ENCODE peak calls at places on chromosome 18, in seven cellular contexts. J is brain microvascular endothelial cell; L is transverse colon; G is CD8-positive, alpha-beta memory T cell; F is foreskin fibroblast; Q is prostate gland; M is mesendoderm. Y is an unnamed sample.

GRCh38 chr18:34158881-34159690 is 65.6 kb downstream of the NOL4 start:
- DNase-seq in J (peak; percentile 4), L (no peak), G (no peak), F (peak; percentile 1), Q (no peak), M (peak; percentile 95), Y (no peak)

GRCh38 chr18:70423120-70423519 is 134.3 kb downstream of the SOCS6 start:
- DNase-seq in J (no peak), L (peak; percentile 16), G (no peak), F (no peak), Q (no peak), M (no peak), Y (no peak)

GRCh38 chr18:50879302-50880107 is 587 bp downstream of the ME2 start:
- DNase-seq in J (peak; percentile 42), L (peak; percentile 41), G (peak; percentile 24), F (peak; percentile 26), Q (peak; percentile 25), M (peak; percentile 69), Y (no peak)

GRCh38 chr18:50563376-50563775 is 3.5 kb downstream of the MAPK4 start:
- DNase-seq in J (no peak), L (no peak), G (no peak), F (no peak), Q (no peak), M (peak; percentile 80), Y (no peak)

GRCh38 chr18:44715245-44715644 is 34.6 kb downstream of the SETBP1 start:
- DNase-seq in J (no peak), L (peak; percentile 47), G (no peak), F (peak; percentile 90), Q (peak; percentile 68), M (peak; percentile 69), Y (no peak)

GRCh38 chr18:79507546-79508480 is 112.1 kb downstream of the NFATC1 start:
- DNase-seq in J (peak; percentile 28), L (peak; percentile 60), G (no peak), F (peak; percentile 51), Q (peak; percentile 72), M (no peak), Y (no peak)

GRCh38 chr18:28163201-28163778 is 13.6 kb downstream of the CDH2 start:
- DNase-seq in J (peak; percentile 32), L (no peak), G (no peak), F (no peak), Q (no peak), M (no peak), Y (peak; percentile 82)

GRCh38 chr18:47036298-47036874 is 965 bp upstream of the ELOA2 start:
- DNase-seq in J (peak; percentile 36), L (no peak), G (no peak), F (peak; percentile 14), Q (no peak), M (peak; percentile 56), Y (no peak)

GRCh38 chr18:75475228-75475627 is 47.7 kb upstream of the SMIM21 start:
- DNase-seq in J (peak; percentile 60), L (no peak), G (no peak), F (peak; percentile 87), Q (no peak), M (no peak), Y (peak; percentile 79)

GRCh38 chr18:67517224-67517765 is 775 bp upstream of the DSEL start:
- DNase-seq in J (no peak), L (peak; percentile 10), G (no peak), F (no peak), Q (no peak), M (no peak), Y (no peak)

GRCh38 chr18:54358495-54358793 is 738 bp downstream of the C18orf54 start:
- DNase-seq in J (peak; percentile 19), L (no peak), G (no peak), F (no peak), Q (no peak), M (no peak), Y (no peak)

GRCh38 chr18:7927119-7927518 is 360.0 kb downstream of the PTPRM start:
- DNase-seq in J (no peak), L (no peak), G (no peak), F (no peak), Q (no peak), M (no peak), Y (no peak)

GRCh38 chr18:5895300-5895885 is at the start of gene TMEM200C:
- DNase-seq in J (no peak), L (no peak), G (no peak), F (no peak), Q (no peak), M (peak; percentile 66), Y (no peak)

GRCh38 chr18:23134780-23135678 is at the start of gene CABLES1:
- DNase-seq in J (peak; percentile 43), L (peak; percentile 56), G (peak; percentile 6), F (peak; percentile 28), Q (peak; percentile 43), M (peak; percentile 71), Y (no peak)

GRCh38 chr18:79465392-79465991 is 69.8 kb downstream of the NFATC1 start:
- DNase-seq in J (no peak), L (peak; percentile 43), G (no peak), F (no peak), Q (no peak), M (peak; percentile 60), Y (no peak)

GRCh38 chr18:36814994-36815393 is 13.8 kb downstream of the TPGS2 start:
- DNase-seq in J (no peak), L (no peak), G (no peak), F (no peak), Q (no peak), M (peak; percentile 87), Y (no peak)

GRCh38 chr18:32956591-32957310 is 183.9 kb upstream of the KLHL14 start:
- DNase-seq in J (peak; percentile 22), L (no peak), G (no peak), F (peak; percentile 14), Q (no peak), M (peak; percentile 19), Y (peak; percentile 73)

GRCh38 chr18:34397286-34397896 is 172.7 kb upstream of the NOL4 start:
- DNase-seq in J (no peak), L (no peak), G (no peak), F (no peak), Q (no peak), M (no peak), Y (no peak)

GRCh38 chr18:23547806-23548205 is 38.5 kb downstream of the NPC1 start:
- DNase-seq in J (peak; percentile 31), L (no peak), G (no peak), F (no peak), Q (no peak), M (no peak), Y (no peak)

GRCh38 chr18:61833978-61834377 is 58.8 kb downstream of the RNF152 start:
- DNase-seq in J (peak; percentile 86), L (no peak), G (no peak), F (peak; percentile 60), Q (no peak), M (no peak), Y (no peak)
- H3K4me3 ChIP-seq in J (no peak overlapping the region), L (no peak overlapping the region), G (no peak overlapping the region), F (no peak overlapping the region), Q (no peak overlapping the region), M (no peak overlapping the region), Y (no peak overlapping the region)

GRCh38 chr18:12336887-12337286 is 28.8 kb downstream of the TUBB6 start:
- DNase-seq in J (peak; percentile 66), L (no peak), G (no peak), F (peak; percentile 57), Q (no peak), M (peak; percentile 90), Y (peak; percentile 36)

GRCh38 chr18:12334280-12335262 is 26.5 kb downstream of the TUBB6 start:
- DNase-seq in J (no peak), L (no peak), G (no peak), F (no peak), Q (no peak), M (peak; percentile 63), Y (no peak)

GRCh38 chr18:12338382-12338781 is 30.3 kb downstream of the TUBB6 start:
- DNase-seq in J (no peak), L (no peak), G (no peak), F (no peak), Q (no peak), M (peak; percentile 75), Y (no peak)

GRCh38 chr18:12335503-12335902 is 27.5 kb downstream of the TUBB6 start:
- DNase-seq in J (no peak), L (no peak), G (no peak), F (no peak), Q (no peak), M (no peak), Y (no peak)

GRCh38 chr18:12336251-12336650 is 28.2 kb downstream of the TUBB6 start:
- DNase-seq in J (no peak), L (no peak), G (no peak), F (no peak), Q (no peak), M (peak; percentile 91), Y (no peak)
- H3K4me3 ChIP-seq in J (no peak overlapping the region), L (no peak overlapping the region), G (no peak overlapping the region), F (no peak overlapping the region), Q (no peak overlapping the region), M (no peak overlapping the region), Y (no peak overlapping the region)

GRCh38 chr18:55868909-55869308 is 280.9 kb upstream of the TCF4 start:
- DNase-seq in J (peak; percentile 68), L (no peak), G (no peak), F (peak; percentile 31), Q (no peak), M (no peak), Y (no peak)

GRCh38 chr18:55875330-55875933 is 287.4 kb upstream of the TCF4 start:
- DNase-seq in J (no peak), L (no peak), G (no peak), F (no peak), Q (no peak), M (peak; percentile 40), Y (no peak)

GRCh38 chr18:55869547-55869946 is 281.6 kb upstream of the TCF4 start:
- DNase-seq in J (no peak), L (no peak), G (no peak), F (no peak), Q (no peak), M (no peak), Y (no peak)

GRCh38 chr18:55869965-55870585 is 282.1 kb upstream of the TCF4 start:
- DNase-seq in J (peak; percentile 31), L (no peak), G (no peak), F (peak; percentile 56), Q (no peak), M (no peak), Y (no peak)
- H3K4me3 ChIP-seq in J (no peak overlapping the region), L (no peak overlapping the region), G (no peak overlapping the region), F (no peak overlapping the region), Q (no peak overlapping the region), M (no peak overlapping the region), Y (no peak overlapping the region)

DNA sequence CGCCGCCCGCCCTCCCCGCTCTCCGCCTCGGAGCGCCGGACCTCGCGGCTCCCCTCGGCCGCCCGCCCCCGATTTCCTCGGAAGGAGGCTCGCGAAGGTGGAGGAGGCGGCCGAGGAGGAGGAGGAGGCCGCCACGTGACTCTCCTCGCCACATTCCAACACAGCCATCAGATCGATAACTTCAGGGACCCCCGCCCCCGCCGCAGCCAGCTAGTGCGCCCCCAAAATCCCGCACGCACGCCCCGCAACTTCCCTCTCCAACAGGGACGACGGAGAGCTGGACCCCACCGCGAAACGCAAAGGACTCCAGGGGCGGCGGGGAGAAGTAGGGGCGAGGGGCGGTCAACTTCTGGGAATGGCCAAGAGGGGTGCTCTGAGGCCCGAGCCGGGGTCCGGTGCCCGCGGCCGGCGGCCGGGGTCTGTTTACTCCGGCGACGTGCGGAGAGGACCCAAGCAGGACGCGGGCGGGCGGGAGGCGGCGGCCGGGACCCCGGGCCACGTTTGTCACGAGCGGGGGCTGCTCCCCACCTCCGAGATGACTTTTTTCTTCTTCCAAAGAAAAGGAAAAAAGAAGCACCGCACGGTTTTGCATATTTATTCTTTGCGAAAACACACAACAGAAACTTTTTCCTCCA is 1.9 kb downstream of the ZNF521 start:
- DNase-seq in J (no peak), L (no peak), G (no peak), F (peak; percentile 28), Q (no peak), M (peak; percentile 29), Y (no peak)
- H3K4me3 ChIP-seq in J (peak overlapping the region; percentile 91), L (peak overlapping the region; percentile 85), G (peak overlapping the region; percentile 35), F (peak overlapping the region; percentile 76), Q (peak overlapping the region; percentile 43), M (peak overlapping the region; percentile 82), Y (peak overlapping the region; percentile 86)